ENCODE peak calls at places on chromosomes 12 and 14, in seven cellular contexts. H is right lobe of liver, B is stomach, Q is spleen, A is endothelial cell of umbilical vein, F is uterus, L is heart left ventricle. Z is an unnamed sample. For H3K27me3, the result is how much of the 10 kb centered on the place peaks cover.

GRCh38 chr14:73634333-73634833 is 10.4 kb upstream of the DNAL1 start:
- DNase-seq in B (peak), H (no peak), Q (no peak), A (peak), L (no peak), F (peak), Z (peak)

GRCh38 chr12:22722779-22723178 is 97.8 kb downstream of the ETNK1 start:
- DNase-seq in F (no peak), A (no peak), H (no peak), Q (no peak), L (no peak), B (no peak), Z (no peak)

GRCh38 chr14:38209572-38210159 is 2.0 kb downstream of the SSTR1 start:
- DNase-seq in H (peak), F (no peak), Q (no peak), B (peak), L (no peak), A (peak), Z (no peak)

GRCh38 chr12:26009593-26009992 is 51.1 kb downstream of the RASSF8 start:
- DNase-seq in F (no peak), H (no peak), A (no peak), Q (no peak), B (no peak), L (no peak), Z (no peak)

GRCh38 chr12:116964004-116964739 is 53.4 kb downstream of the FBXW8 start:
- DNase-seq in A (no peak), L (no peak), B (no peak), Q (no peak), F (no peak), H (no peak), Z (no peak)

GRCh38 chr12:62763827-62764226 is 171.1 kb downstream of the PPM1H start:
- DNase-seq in L (no peak), H (no peak), A (no peak), F (peak), B (no peak), Q (no peak), Z (no peak)

GRCh38 chr12:119547016-119547415 is 46.6 kb upstream of the TMEM233 start:
- DNase-seq in Q (no peak), L (no peak), H (no peak), A (no peak), B (no peak), F (no peak), Z (no peak)

GRCh38 chr12:124916370-124917134 is 2.1 kb upstream of the UBC start:
- DNase-seq in H (peak), A (peak), F (peak), B (peak), Q (peak), L (peak), Z (peak)

GRCh38 chr14:53409289-53409688 is 256.2 kb upstream of the DDHD1 start:
- DNase-seq in L (no peak), A (no peak), Q (no peak), F (no peak), H (no peak), B (no peak), Z (no peak)

GRCh38 chr14:54715244-54715643 is 148.3 kb downstream of the SAMD4A start:
- DNase-seq in Q (no peak), H (no peak), L (no peak), B (no peak), A (no peak), F (no peak), Z (no peak)

GRCh38 chr14:90491221-90491867 is 94.5 kb downstream of the CALM1 start:
- DNase-seq in A (peak), B (no peak), Q (peak), L (peak), H (no peak), F (peak), Z (peak)

GRCh38 chr12:15192721-15193120 is 28.5 kb downstream of the RERG start:
- DNase-seq in A (no peak), Q (no peak), L (no peak), F (no peak), H (no peak), B (no peak), Z (no peak)

GRCh38 chr12:82996168-82996812 is 309.6 kb downstream of the TMTC2 start:
- DNase-seq in B (no peak), H (no peak), A (no peak), Q (no peak), L (no peak), F (no peak), Z (no peak)

GRCh38 chr14:77301103-77301502 is 19.6 kb downstream of the POMT2 start:
- DNase-seq in F (peak), L (peak), H (peak), Q (peak), B (peak), A (peak), Z (peak)

GRCh38 chr12:45887544-45887943 is 102.8 kb downstream of the SCAF11 start:
- DNase-seq in B (no peak), Q (no peak), A (no peak), L (no peak), F (no peak), H (no peak), Z (no peak)

GRCh38 chr12:77166711-77167110 is 101.3 kb upstream of the E2F7 start:
- DNase-seq in B (no peak), F (no peak), A (no peak), H (no peak), Q (no peak), L (no peak), Z (no peak)

GRCh38 chr12:4951601-4952000 is 41.9 kb downstream of the KCNA1 start:
- DNase-seq in F (no peak), B (no peak), L (no peak), Q (no peak), H (no peak), A (no peak), Z (peak)
- H3K27me3 ChIP-seq in F (under half), B (half or more), L (under half), Q (under half), H (under half), A (under half), Z (under half)

DNA sequence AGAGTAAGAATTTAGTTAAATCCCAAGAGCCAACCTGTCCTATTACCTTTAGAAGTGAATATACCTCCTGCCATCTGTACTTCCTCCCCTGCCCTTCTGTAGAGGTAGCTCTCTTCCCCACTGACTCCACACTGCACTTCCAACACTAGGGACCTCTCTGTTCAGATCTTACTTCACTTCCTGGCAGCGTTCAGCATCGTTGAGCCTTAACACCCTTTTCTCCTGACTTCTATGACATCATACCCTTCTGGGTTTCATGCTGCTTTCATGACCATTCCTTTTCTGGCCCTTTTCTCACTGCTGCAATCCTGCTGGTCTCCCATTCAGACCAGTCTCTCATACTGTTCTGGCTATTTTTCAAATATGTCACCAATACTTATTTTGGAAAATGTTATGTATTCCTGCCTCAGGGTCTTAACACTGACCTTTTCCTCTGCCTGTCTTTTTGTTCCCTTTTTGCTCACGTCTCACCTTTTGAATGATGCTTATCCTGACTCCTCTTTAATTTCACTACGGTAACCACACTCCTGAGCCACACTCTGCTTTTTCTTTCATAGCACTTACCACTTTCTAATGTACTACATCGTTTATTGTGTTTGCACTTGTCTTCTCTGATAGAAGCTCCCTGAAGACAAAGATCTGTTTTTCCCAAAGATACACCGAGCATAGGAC is 67.6 kb downstream of the PLEKHA5 start:
- DNase-seq in L (no peak), B (no peak), Q (no peak), A (no peak), H (no peak), F (no peak), Z (no peak)
- TF ChIP-seq POLR2A in L (no peak), B (no peak), Q (no peak), A (no peak), H (no peak), F (no peak), Z (no peak)

DNA sequence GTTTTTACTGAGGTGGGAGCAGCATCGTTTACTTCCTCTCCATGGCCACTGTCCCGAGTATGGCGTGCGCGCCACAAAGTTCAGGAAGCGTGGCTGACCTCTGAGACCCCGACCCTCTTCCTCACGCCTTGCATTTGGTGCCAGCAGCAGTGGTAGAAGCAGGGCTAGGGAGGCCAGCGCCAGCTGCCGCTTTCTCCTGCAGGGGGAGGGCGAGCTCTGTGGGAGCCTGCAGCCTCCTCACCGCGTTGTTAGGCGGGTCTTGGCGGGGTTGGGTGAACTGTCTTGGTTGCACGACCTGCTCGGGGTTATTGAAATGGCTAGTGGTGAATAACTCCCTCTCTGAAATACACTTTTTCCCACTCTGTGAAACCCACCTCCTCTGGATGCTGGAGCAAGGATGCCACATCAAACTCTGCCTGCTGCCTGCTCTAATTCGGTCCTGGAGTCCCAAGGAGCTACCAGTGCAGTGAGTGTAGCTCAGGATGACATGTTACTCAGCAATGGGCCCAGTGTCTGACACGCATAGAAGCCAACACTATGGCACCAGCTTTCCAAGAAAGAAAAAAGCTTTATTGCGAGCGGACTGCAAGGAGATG is 22.3 kb upstream of the TDRD9 start:
- DNase-seq in H (no peak), Q (peak), A (peak), L (no peak), B (no peak), F (no peak), Z (no peak)
- TF ChIP-seq CTCF in H (no peak), Q (no peak), A (peak), L (no peak), B (no peak), F (no peak), Z (no peak)

GRCh38 chr12:49540229-49541139 is 1.7 kb downstream of the KCNH3 start:
- DNase-seq in A (no peak), Q (peak), F (no peak), H (peak), B (no peak), L (no peak), Z (no peak)
- H3K27me3 ChIP-seq in A (under half), Q (under half), F (under half), H (under half), B (half or more), L (under half), Z (under half)

GRCh38 chr14:49512147-49512551 is 74.0 kb downstream of the RPS29 start:
- DNase-seq in H (no peak), L (no peak), Q (no peak), A (peak), F (no peak), B (no peak), Z (no peak)
- TF ChIP-seq POLR2A in H (no peak), L (no peak), Q (no peak), A (no peak), F (no peak), B (no peak), Z (no peak)

DNA sequence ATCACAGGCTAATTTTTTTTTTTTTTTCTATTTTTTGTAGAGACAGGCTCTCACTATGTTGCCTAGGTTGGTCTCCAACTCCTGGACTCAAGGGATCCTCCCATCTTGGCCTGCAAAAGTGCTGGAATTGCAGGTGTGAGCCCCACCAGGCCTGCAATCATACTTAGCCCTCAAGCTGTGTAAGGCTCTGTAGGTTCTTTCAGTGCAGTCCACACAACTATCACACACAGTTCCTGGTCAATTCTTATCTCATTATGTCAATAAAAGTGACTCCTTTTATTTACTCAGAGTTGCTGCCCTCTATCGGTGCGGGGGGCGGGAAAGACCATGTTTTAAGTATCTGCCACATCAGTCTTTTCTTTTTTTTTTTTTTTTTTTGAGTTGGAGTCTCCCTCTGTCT is 29.0 kb downstream of the SLC2A3 start:
- DNase-seq in F (no peak), L (no peak), Q (no peak), B (peak), A (peak), H (peak), Z (no peak)
- TF ChIP-seq CTCF in F (no peak), L (no peak), Q (no peak), B (peak), A (peak), H (peak), Z (no peak)

GRCh38 chr12:64780531-64781373 is 21.5 kb upstream of the GNS start:
- DNase-seq in Q (peak), L (peak), B (peak), H (peak), F (peak), A (peak), Z (peak)
- H3K27me3 ChIP-seq in Q (under half), L (under half), B (under half), H (under half), F (under half), A (under half), Z (under half)

DNA sequence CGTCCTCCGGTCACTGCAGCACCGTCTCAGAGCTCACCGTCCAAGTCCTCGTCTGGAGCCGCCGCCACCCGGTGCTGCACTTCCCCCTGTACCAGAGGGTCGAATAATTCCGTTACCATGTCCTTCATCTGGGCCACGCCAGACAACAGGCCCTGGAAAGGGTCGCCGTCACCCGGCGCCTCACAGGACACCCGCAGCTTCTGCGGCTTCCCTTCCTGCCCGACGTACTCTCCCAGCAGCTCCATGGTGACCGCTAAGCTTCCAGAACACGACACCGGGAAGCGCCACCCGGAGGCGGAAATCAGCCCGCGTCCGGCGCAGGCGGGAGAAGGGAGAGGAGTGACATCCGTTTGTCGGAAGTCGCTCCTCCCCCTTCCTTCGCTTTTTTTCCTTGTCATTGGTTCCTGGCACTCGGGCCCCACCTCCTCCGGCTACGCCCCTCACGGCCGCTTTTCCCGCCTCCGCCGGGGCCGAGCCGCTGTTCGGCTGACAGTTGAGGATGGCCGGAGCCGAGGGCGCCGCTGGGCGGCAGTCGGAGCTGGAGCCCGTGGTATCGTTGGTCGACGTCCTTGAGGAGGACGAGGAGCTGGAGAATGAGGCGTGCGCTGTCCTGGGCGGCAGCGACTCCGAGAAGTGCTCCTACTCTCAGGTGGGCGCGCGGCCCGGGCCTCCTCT is at the start of the genes GON7 and UBR7:
- DNase-seq in A (peak), F (peak), H (peak), Q (peak), L (peak), B (peak), Z (peak)
- TF ChIP-seq POLR2A in A (peak), F (peak), H (peak), Q (no peak), L (no peak), B (peak), Z (no peak)

DNA sequence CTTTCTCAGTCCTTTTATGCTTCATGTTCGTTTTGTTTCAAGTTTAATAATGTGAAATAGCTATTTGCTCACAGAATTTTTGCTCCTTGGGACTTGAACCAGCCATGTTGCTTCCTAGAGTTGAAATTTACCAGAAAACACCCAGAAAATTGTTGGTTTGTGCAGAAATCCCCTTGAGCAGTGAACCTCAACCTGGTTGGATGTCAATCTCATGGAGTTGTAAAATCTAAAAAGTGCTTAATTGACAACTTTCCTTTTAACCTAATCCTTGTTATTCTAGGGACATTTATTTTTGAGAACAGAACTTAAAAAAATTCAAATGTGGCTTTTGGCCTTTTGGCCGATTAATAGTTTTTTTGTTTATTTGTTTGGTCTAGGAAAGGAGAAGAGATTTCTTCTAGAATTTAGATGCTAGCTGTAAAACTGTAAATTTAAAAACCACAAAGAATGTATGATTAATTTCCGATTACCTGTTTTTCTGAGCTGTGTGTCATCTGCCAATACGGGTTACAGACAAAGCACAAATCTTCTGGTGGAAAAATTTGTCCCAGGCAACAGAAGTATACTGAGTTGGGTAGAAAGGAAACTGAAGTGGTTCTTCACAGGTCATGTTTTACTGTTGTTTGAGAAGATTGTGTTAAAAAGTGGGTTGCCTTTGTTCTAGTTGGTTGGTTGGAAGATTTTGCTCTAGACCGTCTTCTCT is 154.4 kb downstream of the FUT8 start:
- DNase-seq in Q (no peak), A (no peak), H (no peak), L (no peak), F (no peak), B (no peak), Z (no peak)
- TF ChIP-seq CTCF in Q (no peak), A (no peak), H (no peak), L (no peak), F (no peak), B (no peak), Z (no peak)